ENCODE peak calls at places on chromosomes 13 and 19, in seven cellular contexts. G, Z, U, O, Q, D and H are unnamed samples. For H3K4me1, the result is how much of the 10 kb centered on the place peaks cover.

GRCh38 chr19:19227217-19227616 is 15.5 kb downstream of the NCAN start:
- DNase-seq in G (no peak), Q (no peak), Z (no peak), D (no peak), O (no peak), U (no peak), H (no peak)

GRCh38 chr13:44816701-44817684 is 172.3 kb downstream of the NUFIP1 start:
- DNase-seq in O (no peak), Q (no peak), D (no peak), U (no peak), G (peak), Z (no peak), H (no peak)

GRCh38 chr19:17871878-17872250 is at the start of gene SLC5A5:
- DNase-seq in O (no peak), Q (no peak), G (no peak), U (no peak), D (no peak), Z (no peak), H (no peak)

GRCh38 chr13:112744306-112745021 is 54.6 kb downstream of the ATP11A start:
- DNase-seq in Q (peak), U (no peak), D (no peak), O (no peak), G (no peak), Z (no peak), H (peak)

GRCh38 chr13:103299079-103299478 is 232.9 kb upstream of the SLC10A2 start:
- DNase-seq in G (no peak), U (no peak), D (no peak), O (peak), Q (peak), Z (peak), H (no peak)

GRCh38 chr13:114097504-114097892 is 34.9 kb downstream of the RASA3 start:
- DNase-seq in Q (peak), O (no peak), Z (no peak), D (peak), G (no peak), U (no peak), H (no peak)

GRCh38 chr19:40932008-40932959 is 50.3 kb upstream of the CYP2A7 start:
- DNase-seq in D (no peak), Z (no peak), Q (no peak), U (no peak), G (no peak), O (no peak), H (no peak)

GRCh38 chr19:1608414-1609391 is 3.4 kb upstream of the UQCR11 start:
- DNase-seq in Z (no peak), U (no peak), D (no peak), Q (no peak), O (no peak), G (no peak), H (peak)

GRCh38 chr19:495440-496332 is 600 bp upstream of the MADCAM1 start:
- DNase-seq in U (no peak), G (peak), Z (no peak), O (no peak), D (no peak), Q (peak), H (no peak)

GRCh38 chr13:45851171-45851889 is at the start of gene SIAH3:
- DNase-seq in Z (no peak), Q (no peak), G (no peak), O (no peak), D (no peak), U (no peak), H (no peak)

GRCh38 chr13:57698851-57699250 is 67.3 kb downstream of the PCDH17 start:
- DNase-seq in O (no peak), Q (no peak), Z (no peak), D (no peak), U (no peak), G (no peak), H (no peak)

GRCh38 chr19:29620931-29621351 is 14.9 kb downstream of the POP4 start:
- DNase-seq in Z (peak), O (no peak), G (no peak), D (no peak), Q (no peak), U (no peak), H (no peak)

GRCh38 chr19:11496391-11497163 is 9.1 kb downstream of the ZNF653 start:
- DNase-seq in G (peak), O (peak), Z (peak), U (peak), Q (peak), D (peak), H (peak)

GRCh38 chr13:45826741-45827140 is 24.8 kb downstream of the SIAH3 start:
- DNase-seq in G (no peak), O (no peak), D (no peak), U (no peak), Z (no peak), Q (no peak), H (no peak)

GRCh38 chr19:33156354-33156753 is 24.4 kb downstream of the WDR88 start:
- DNase-seq in G (no peak), Q (no peak), U (no peak), D (no peak), O (no peak), Z (no peak), H (no peak)

GRCh38 chr13:38417727-38418126 is 68.1 kb downstream of the UFM1 start:
- DNase-seq in O (no peak), D (no peak), Z (no peak), G (no peak), Q (no peak), U (no peak), H (no peak)

GRCh38 chr13:23673354-23673753 is 103.1 kb downstream of the TNFRSF19 start:
- DNase-seq in G (no peak), Q (no peak), Z (no peak), D (no peak), U (no peak), O (no peak), H (no peak)

GRCh38 chr19:1066748-1067340 is at the start of gene ARHGAP45:
- DNase-seq in Q (peak), O (no peak), G (no peak), Z (peak), D (no peak), U (peak), H (no peak)

GRCh38 chr19:12052057-12052570 is 647 bp downstream of the ZNF878 start:
- DNase-seq in Z (no peak), D (no peak), G (no peak), O (no peak), Q (no peak), U (no peak), H (no peak)

GRCh38 chr19:53103141-53103902 is at the start of gene ZNF160:
- DNase-seq in U (peak), Z (peak), O (peak), G (peak), Q (peak), D (peak), H (peak)
- TF ChIP-seq POLR2A in U (peak), Z (peak), O (peak), G (peak), Q (peak), D (peak), H (no peak)

GRCh38 chr13:97239943-97240788 is 18.0 kb downstream of the MBNL2 start:
- DNase-seq in D (no peak), O (no peak), Z (no peak), U (no peak), Q (no peak), G (no peak), H (no peak)

GRCh38 chr13:97238883-97239282 is 16.8 kb downstream of the MBNL2 start:
- DNase-seq in U (no peak), O (no peak), D (no peak), G (no peak), Q (no peak), Z (no peak), H (no peak)

GRCh38 chr13:97240789-97241734 is 18.9 kb downstream of the MBNL2 start:
- DNase-seq in Q (no peak), G (no peak), U (no peak), O (no peak), D (no peak), Z (no peak), H (no peak)

GRCh38 chr13:97238432-97238831 is 16.3 kb downstream of the MBNL2 start:
- DNase-seq in U (no peak), O (no peak), Z (no peak), D (no peak), G (no peak), Q (no peak), H (no peak)

DNA sequence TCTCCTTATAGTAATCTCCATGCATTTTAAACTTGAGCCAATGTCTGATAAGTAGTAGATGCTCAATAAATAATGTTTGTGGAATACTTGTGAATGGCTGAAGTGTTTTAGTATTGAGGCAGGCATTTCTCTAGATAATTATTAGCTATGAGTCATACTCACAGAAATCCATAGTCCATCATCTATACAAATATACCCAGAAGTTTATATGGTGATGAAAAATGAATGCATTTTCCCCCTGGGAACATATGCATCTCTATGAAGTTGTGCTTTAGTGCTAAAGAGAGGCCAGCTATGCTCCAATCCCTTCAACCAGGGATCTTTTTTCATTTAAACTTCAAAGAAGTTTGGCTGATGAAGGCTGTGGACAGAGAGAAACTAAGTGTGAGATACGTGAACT is 17.2 kb downstream of the MBNL2 start:
- DNase-seq in Z (no peak), U (no peak), Q (no peak), O (no peak), G (no peak), D (no peak), H (no peak)
- H3K4me1 ChIP-seq in Z (under half), U (half or more), Q (under half), O (under half), G (half or more), D (half or more), H (under half)

DNA sequence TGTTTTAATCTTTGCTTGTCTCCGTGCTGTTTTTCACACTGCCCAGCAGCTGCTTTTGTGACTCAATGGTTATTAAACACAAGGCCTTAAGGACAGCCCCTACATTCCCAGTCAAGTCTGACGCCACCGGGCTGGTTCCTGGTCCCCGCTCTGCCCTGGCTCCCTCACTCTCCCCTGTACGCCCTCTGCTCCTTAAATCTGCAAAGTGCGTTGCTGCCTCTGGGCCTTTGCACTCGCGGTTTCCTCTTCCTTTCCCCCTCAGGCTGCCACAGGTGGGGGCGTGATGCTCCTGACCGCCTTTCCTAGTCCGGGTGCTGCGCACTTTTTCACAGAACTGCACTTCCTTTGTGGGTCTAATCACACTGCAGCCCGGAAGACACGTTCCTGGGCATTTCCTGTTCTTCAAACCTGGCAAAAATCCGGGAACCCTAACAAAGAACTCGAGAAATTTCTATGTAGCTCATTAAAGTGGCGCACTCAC is 25.6 kb downstream of the NOSIP start:
- DNase-seq in Z (peak), O (no peak), G (no peak), Q (no peak), U (no peak), D (no peak), H (no peak)
- H3K27ac ChIP-seq in Z (peak), O (no peak), G (no peak), Q (peak), U (peak), D (peak), H (no peak)

DNA sequence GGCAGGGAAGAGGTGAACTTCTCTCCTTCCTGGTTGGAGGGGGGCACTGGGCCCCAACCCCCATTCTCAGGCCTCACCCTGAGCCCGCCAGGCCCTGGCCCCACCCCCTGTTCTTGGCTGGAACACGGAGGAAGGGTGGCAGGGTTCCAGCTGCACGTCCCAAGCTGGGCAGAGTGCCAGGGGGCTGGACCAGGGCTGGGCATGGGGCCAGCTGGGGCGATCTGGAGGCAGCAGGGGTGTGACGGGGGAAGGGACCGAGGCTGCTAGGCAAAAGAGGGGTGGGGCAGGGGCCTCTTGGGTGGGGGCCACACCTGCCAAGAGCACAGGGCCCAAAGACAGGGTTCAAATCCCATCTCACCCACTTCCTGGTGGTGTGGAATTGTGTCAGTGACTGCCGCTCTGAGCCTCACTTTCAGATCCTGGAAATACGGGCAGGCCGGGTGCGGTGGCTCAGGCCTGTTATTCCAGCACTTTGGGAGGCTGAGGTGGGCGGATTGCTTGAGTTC is 2.2 kb downstream of the HIF3A start:
- DNase-seq in O (no peak), G (peak), Z (peak), Q (peak), D (peak), U (peak), H (peak)
- TF ChIP-seq POLR2A in O (no peak), G (no peak), Z (no peak), Q (peak), D (no peak), U (no peak), H (no peak)

DNA sequence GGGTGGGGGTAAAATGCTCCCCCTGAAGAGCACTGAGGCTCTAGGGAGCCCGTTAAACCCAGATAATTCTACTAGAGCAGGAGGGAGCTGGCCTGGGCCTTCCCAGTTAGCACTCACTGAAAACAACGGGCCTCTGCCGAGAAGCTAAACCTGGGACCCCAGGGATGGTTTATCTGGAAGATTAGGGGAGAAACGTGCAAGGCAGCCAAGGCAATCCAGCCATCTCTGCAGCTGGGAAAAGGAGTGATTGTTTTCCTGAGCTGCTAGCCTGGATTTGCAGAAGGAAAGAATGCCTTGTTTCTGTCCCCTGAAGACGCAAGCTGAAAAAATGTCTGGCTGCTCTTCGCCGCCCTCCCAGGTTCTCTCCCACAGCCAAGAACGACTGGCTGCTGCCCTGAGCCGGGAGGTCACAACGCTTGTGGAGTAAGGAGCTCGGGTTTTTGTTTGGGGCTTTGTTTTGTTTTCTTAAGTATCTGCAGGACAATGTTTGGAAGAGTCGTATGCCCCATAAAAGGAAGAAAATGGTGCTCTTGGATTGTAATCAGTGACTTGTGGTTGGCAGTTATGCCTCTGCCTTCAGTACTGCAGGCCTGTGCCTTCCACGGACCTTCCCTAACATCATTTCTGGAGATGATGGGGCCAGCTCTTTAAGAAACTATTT is 31.5 kb downstream of the COL4A2 start:
- DNase-seq in Q (no peak), G (no peak), D (peak), O (no peak), Z (peak), U (no peak), H (no peak)
- H3K4me1 ChIP-seq in Q (under half), G (under half), D (half or more), O (under half), Z (under half), U (under half), H (under half)